ENCODE peak calls at places on chromosomes 12 and 14, in four cellular contexts. C is kidney, H is bronchial epithelial cell, E is tibial nerve. B is an unnamed sample.

GRCh38 chr14:103908580-103908979 is 19.7 kb upstream of the TDRD9 start:
- DNase-seq in C (peak; percentile 29), H (no peak), E (no peak), B (no peak)

GRCh38 chr14:56129941-56130340 is 11.7 kb downstream of the PELI2 start:
- DNase-seq in C (no peak), H (no peak), E (no peak), B (no peak)

GRCh38 chr14:79404874-79405273 is 806.4 kb downstream of the DIO2 start:
- DNase-seq in C (no peak), H (no peak), E (no peak), B (no peak)

GRCh38 chr14:29311983-29312382 is 545.4 kb downstream of the FOXG1 start:
- DNase-seq in C (no peak), H (peak; percentile 6), E (no peak), B (peak; percentile 68)

GRCh38 chr12:68406134-68406576 is 74.0 kb upstream of the MDM1 start:
- DNase-seq in C (peak; percentile 97), H (peak; percentile 79), E (peak; percentile 89), B (peak; percentile 42)

GRCh38 chr14:23160924-23161522 is 22.4 kb downstream of the SLC7A8 start:
- DNase-seq in C (peak; percentile 86), H (peak; percentile 91), E (no peak), B (peak; percentile 81)

GRCh38 chr12:42473130-42473529 is 116.4 kb downstream of the PRICKLE1 start:
- DNase-seq in C (no peak), H (peak; percentile 57), E (no peak), B (peak; percentile 48)

GRCh38 chr12:124036117-124037109 is 63.4 kb downstream of the ZNF664 start:
- DNase-seq in C (no peak), H (no peak), E (peak; percentile 58), B (peak; percentile 33)

GRCh38 chr12:100439797-100440196 is 33.9 kb upstream of the NR1H4 start:
- DNase-seq in C (no peak), H (no peak), E (no peak), B (no peak)

GRCh38 chr12:85280984-85281946 is 1.2 kb downstream of the ALX1 start:
- DNase-seq in C (no peak), H (peak; percentile 18), E (no peak), B (no peak)

GRCh38 chr12:52903285-52903854 is 1.5 kb downstream of the KRT8 start:
- DNase-seq in C (peak; percentile 88), H (no peak), E (peak; percentile 45), B (no peak)

GRCh38 chr12:69987453-69988102 is 162.6 kb downstream of the MYRFL start:
- DNase-seq in C (no peak), H (peak; percentile 99), E (peak; percentile 55), B (peak; percentile 83)

GRCh38 chr12:2172040-2172439 is 119.3 kb downstream of the CACNA1C start:
- DNase-seq in C (no peak), H (no peak), E (no peak), B (no peak)

GRCh38 chr12:55067701-55068100 is 47.9 kb downstream of the NEUROD4 start:
- DNase-seq in C (no peak), H (no peak), E (no peak), B (no peak)

GRCh38 chr12:102374190-102374589 is 106.2 kb downstream of the IGF1 start:
- DNase-seq in C (no peak), H (no peak), E (no peak), B (no peak)

GRCh38 chr12:82627799-82628198 is 58.9 kb upstream of the TMTC2 start:
- DNase-seq in C (no peak), H (peak; percentile 30), E (no peak), B (peak; percentile 29)

GRCh38 chr12:131897276-131897675 is 2.9 kb downstream of the ULK1 start:
- DNase-seq in C (peak; percentile 76), H (no peak), E (no peak), B (no peak)
- TF ChIP-seq CTCF in C (no peak), H (no peak), E (no peak), B (no peak)

GRCh38 chr12:103965255-103965589 is 450 bp upstream of the TDG start:
- DNase-seq in C (no peak), H (no peak), E (no peak), B (no peak)

GRCh38 chr12:103966736-103967135 is 1.1 kb downstream of the TDG start:
- DNase-seq in C (no peak), H (no peak), E (no peak), B (no peak)

GRCh38 chr12:103962493-103962892 is 3.2 kb upstream of the TDG start:
- DNase-seq in C (no peak), H (no peak), E (no peak), B (no peak)

GRCh38 chr12:103964805-103965204 is 867 bp upstream of the TDG start:
- DNase-seq in C (no peak), H (no peak), E (no peak), B (no peak)

GRCh38 chr12:103965590-103966407 is at the start of gene TDG:
- DNase-seq in C (peak; percentile 100), H (peak; percentile 94), E (peak; percentile 98), B (peak; percentile 98)
- TF ChIP-seq CTCF in C (no peak), H (peak; percentile 44), E (peak; percentile 42), B (peak; percentile 44)

DNA sequence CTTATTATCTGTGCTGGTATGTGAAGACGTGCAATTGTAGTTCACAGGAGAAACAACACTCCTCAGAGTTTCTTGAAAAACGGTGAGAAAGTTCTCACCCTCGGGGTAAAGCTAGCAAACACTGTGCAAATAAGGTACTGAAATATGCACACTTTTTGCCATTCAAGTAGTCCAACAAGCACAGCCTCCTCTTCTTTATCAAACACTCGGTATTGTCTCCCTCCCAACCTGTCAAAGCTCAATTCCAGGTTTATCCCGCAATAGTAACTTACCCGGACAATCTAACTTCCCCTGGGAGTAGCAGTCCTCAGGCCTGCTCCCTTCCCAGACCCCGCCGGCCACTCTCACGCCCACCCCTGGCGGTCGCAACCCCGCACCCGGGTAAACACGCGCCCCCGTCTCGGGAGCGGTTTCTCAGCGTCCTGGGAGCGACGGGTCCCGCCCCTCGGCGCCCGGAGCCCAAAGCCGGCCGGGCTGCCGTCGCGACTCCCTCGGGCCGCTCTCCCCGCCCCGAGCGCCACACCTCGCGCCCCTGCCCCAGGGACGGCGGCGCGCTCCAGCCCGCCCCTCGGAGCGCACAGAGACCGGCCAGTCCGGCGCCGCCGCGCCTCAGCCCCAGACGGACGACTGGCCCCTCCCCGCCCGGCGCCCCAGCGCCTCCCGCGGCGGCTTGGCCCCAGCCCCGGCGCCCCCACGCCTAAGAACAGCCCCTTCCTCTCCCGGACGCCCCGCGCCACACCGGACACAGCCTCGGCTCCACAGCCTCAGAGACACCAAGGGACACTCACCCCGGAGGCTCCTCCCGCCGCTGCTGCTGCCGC is 594 bp downstream of the BTBD7 start:
- DNase-seq in C (peak; percentile 90), H (peak; percentile 22), E (no peak), B (peak; percentile 9)
- TF ChIP-seq CTCF in C (no peak), H (no peak), E (no peak), B (no peak)

DNA sequence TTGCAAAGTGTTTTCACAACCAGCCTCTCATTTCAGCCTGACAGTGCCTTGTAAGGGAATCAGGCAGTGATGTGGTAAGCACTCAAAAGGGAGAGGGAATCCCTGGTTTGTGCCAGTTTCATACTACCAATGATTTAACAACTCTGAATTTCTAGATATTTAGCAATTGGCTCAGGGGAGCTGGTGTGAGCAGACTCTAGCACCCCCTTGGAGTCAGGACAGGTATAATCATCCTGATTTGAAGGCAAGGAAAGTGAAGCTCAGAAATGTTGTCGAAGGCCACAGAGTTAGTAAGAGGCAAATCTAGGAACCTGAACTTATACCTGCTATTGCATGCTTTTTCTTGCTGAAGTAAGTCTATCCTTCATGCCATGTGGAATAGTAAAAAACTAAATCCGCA is 63.1 kb upstream of the DACT1 start:
- DNase-seq in C (no peak), H (no peak), E (no peak), B (no peak)
- TF ChIP-seq CTCF in C (no peak), H (no peak), E (no peak), B (peak; percentile 10)

GRCh38 chr12:3456809-3457208 is 34.2 kb upstream of the PRMT8 start:
- DNase-seq in C (no peak), H (no peak), E (no peak), B (no peak)
- TF ChIP-seq CTCF in C (no peak), H (no peak), E (no peak), B (no peak)

GRCh38 chr12:32922546-32923297 is 26.1 kb upstream of the PKP2 start:
- DNase-seq in C (no peak), H (peak; percentile 81), E (no peak), B (no peak)

GRCh38 chr12:32921397-32921796 is 24.8 kb upstream of the PKP2 start:
- DNase-seq in C (no peak), H (peak; percentile 79), E (no peak), B (no peak)

GRCh38 chr12:32917094-32917611 is 20.6 kb upstream of the PKP2 start:
- DNase-seq in C (no peak), H (peak; percentile 81), E (peak; percentile 40), B (no peak)

GRCh38 chr12:32920506-32921085 is 24.0 kb upstream of the PKP2 start:
- DNase-seq in C (no peak), H (peak; percentile 87), E (no peak), B (no peak)

DNA sequence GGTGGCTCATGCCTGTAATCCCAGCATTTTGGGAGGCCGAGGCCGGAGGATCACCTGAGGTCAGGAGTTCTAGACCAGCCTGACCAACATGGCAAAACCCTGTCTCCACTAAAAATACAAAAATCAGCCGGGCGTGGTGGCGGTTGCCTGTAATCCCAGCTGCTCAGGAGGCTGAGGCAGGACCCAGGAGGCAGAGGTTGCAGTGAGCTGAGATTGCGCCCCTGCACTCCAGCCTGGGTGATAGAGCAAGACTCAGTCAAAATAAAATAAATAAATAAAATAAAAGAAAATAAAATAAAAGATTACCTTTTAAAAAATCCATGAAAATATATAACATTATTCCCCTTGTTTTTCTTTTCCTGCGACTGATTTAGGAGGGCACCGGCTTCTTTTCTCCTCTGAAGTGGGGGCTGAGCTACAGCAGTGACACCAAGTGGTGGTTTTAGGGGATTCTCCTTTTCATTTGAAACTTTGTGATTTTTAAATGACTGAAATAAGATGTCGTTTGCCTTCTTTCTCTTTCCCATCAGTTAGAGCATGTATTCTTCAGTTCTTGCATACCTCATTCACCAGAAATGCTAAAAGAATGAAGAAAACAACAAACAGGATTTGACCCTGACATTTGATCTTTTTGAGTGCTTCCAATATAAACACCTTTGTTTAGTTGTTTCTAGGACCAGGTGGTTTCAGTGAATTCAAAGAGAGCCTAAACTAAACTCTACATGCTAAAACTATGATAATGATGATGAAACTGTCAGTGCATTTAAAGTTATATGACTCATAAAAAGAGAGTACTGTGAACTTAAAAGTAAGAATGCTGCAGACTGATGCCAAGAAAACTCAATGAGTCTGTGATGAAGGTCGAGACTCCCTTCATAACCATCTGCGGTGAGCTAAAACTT is 22.6 kb upstream of the PKP2 start:
- DNase-seq in C (no peak), H (peak; percentile 90), E (no peak), B (peak; percentile 33)
- TF ChIP-seq CTCF in C (peak; percentile 57), H (peak; percentile 21), E (peak; percentile 46), B (peak; percentile 63)

GRCh38 chr14:61889914-61890351 is 127.7 kb downstream of the SNAPC1 start:
- DNase-seq in C (no peak), H (no peak), E (no peak), B (no peak)
- TF ChIP-seq CTCF in C (no peak), H (no peak), E (no peak), B (no peak)